ENCODE peak calls at places on chromosomes 16 and 17, in ten cellular contexts. A is ovary; H is lower leg skin; R is sigmoid colon; N is cardiac muscle cell; Y is CD8-positive, alpha-beta memory T cell; U is PC-3; Z is fibroblast of mammary gland; O is CD8-positive, alpha-beta T cell; T is heart right ventricle. K is an unnamed sample.
A peak's percentile ranks its signal among the peaks of the same experiment; 100 is the strongest.

GRCh38 chr16:31880322-31880979 is 6.8 kb downstream of the ZNF267 start:
- DNase-seq in A (no peak), H (no peak), R (no peak), N (peak; percentile 87), Y (peak; percentile 11), U (peak; percentile 52), Z (peak; percentile 80), O (no peak), T (peak; percentile 21), K (no peak)

GRCh38 chr17:75783069-75783783 is 1.4 kb upstream of the UNK start:
- DNase-seq in A (no peak), H (no peak), R (no peak), N (peak; percentile 71), Y (peak; percentile 55), U (peak; percentile 97), Z (peak; percentile 75), O (no peak), T (no peak), K (peak; percentile 56)

GRCh38 chr17:81928497-81929252 is 1.1 kb upstream of the MAFG start:
- DNase-seq in A (peak; percentile 12), H (no peak), R (no peak), N (no peak), Y (no peak), U (peak; percentile 49), Z (no peak), O (no peak), T (no peak), K (no peak)

GRCh38 chr17:31582151-31582907 is 190.9 kb downstream of the RAB11FIP4 start:
- DNase-seq in A (no peak), H (no peak), R (peak; percentile 83), N (peak; percentile 77), Y (no peak), U (no peak), Z (no peak), O (no peak), T (peak; percentile 70), K (no peak)

GRCh38 chr17:74777884-74778490 is 1.8 kb upstream of the NAT9 start:
- DNase-seq in A (no peak), H (no peak), R (no peak), N (peak; percentile 22), Y (no peak), U (no peak), Z (peak; percentile 15), O (no peak), T (no peak), K (no peak)

GRCh38 chr17:10604521-10604920 is 52.6 kb downstream of the MYH3 start:
- DNase-seq in A (no peak), H (no peak), R (no peak), N (no peak), Y (no peak), U (no peak), Z (no peak), O (no peak), T (no peak), K (no peak)

GRCh38 chr17:7015587-7016020 is 3.2 kb downstream of the RNASEK start:
- DNase-seq in A (no peak), H (peak; percentile 21), R (no peak), N (no peak), Y (no peak), U (no peak), Z (no peak), O (no peak), T (no peak), K (no peak)

GRCh38 chr17:20919990-20920812 is 122.6 kb downstream of the USP22 start:
- DNase-seq in A (no peak), H (no peak), R (no peak), N (peak; percentile 24), Y (no peak), U (no peak), Z (no peak), O (no peak), T (no peak), K (no peak)

GRCh38 chr17:48373130-48373844 is 56.7 kb downstream of the SKAP1 start:
- DNase-seq in A (no peak), H (no peak), R (no peak), N (no peak), Y (no peak), U (no peak), Z (no peak), O (no peak), T (no peak), K (no peak)

GRCh38 chr17:43905985-43906852 is 1.1 kb downstream of the MPP2 start:
- DNase-seq in A (peak; percentile 66), H (no peak), R (peak; percentile 95), N (peak; percentile 61), Y (peak; percentile 28), U (no peak), Z (peak; percentile 38), O (peak; percentile 29), T (peak; percentile 83), K (peak; percentile 83)

GRCh38 chr17:82949361-82949760 is 109.5 kb upstream of the ZNF750 start:
- DNase-seq in A (no peak), H (no peak), R (peak; percentile 39), N (no peak), Y (no peak), U (no peak), Z (no peak), O (no peak), T (no peak), K (no peak)

GRCh38 chr16:51062039-51062438 is 89.0 kb downstream of the SALL1 start:
- DNase-seq in A (no peak), H (no peak), R (no peak), N (no peak), Y (no peak), U (no peak), Z (no peak), O (no peak), T (no peak), K (no peak)

GRCh38 chr17:3989156-3989886 is 25.1 kb upstream of the ATP2A3 start:
- DNase-seq in A (no peak), H (no peak), R (no peak), N (no peak), Y (no peak), U (no peak), Z (no peak), O (no peak), T (no peak), K (no peak)

GRCh38 chr17:34254651-34255380 is at the start of gene CCL2:
- DNase-seq in A (peak; percentile 41), H (peak; percentile 83), R (peak; percentile 92), N (peak; percentile 94), Y (no peak), U (no peak), Z (peak; percentile 84), O (no peak), T (peak; percentile 87), K (peak; percentile 88)

GRCh38 chr17:42050360-42051012 is at the start of gene C17orf113:
- DNase-seq in A (peak; percentile 56), H (peak; percentile 22), R (peak; percentile 75), N (peak; percentile 32), Y (peak; percentile 26), U (peak; percentile 24), Z (peak; percentile 6), O (peak; percentile 37), T (peak; percentile 50), K (peak; percentile 20)

GRCh38 chr16:20001856-20002707 is 71.6 kb downstream of the GPR139 start:
- DNase-seq in A (no peak), H (no peak), R (no peak), N (no peak), Y (no peak), U (no peak), Z (no peak), O (no peak), T (no peak), K (no peak)

GRCh38 chr17:75819116-75819515 is 25.1 kb downstream of the UNC13D start:
- DNase-seq in A (no peak), H (no peak), R (no peak), N (no peak), Y (no peak), U (peak; percentile 30), Z (no peak), O (no peak), T (no peak), K (no peak)

GRCh38 chr17:15649861-15650391 is 30.4 kb upstream of the FBXW10B start:
- DNase-seq in A (no peak), H (peak; percentile 64), R (peak; percentile 80), N (peak; percentile 43), Y (no peak), U (peak; percentile 94), Z (peak; percentile 62), O (no peak), T (peak; percentile 50), K (no peak)
- H3K4me3 ChIP-seq in A (no peak overlapping the region), H (no peak overlapping the region), R (no peak overlapping the region), N (no peak overlapping the region), Y (no peak overlapping the region), U (peak overlapping the region; percentile 79), Z (peak overlapping the region; percentile 85), O (no peak overlapping the region), T (peak overlapping the region; percentile 74), K (no peak overlapping the region)

DNA sequence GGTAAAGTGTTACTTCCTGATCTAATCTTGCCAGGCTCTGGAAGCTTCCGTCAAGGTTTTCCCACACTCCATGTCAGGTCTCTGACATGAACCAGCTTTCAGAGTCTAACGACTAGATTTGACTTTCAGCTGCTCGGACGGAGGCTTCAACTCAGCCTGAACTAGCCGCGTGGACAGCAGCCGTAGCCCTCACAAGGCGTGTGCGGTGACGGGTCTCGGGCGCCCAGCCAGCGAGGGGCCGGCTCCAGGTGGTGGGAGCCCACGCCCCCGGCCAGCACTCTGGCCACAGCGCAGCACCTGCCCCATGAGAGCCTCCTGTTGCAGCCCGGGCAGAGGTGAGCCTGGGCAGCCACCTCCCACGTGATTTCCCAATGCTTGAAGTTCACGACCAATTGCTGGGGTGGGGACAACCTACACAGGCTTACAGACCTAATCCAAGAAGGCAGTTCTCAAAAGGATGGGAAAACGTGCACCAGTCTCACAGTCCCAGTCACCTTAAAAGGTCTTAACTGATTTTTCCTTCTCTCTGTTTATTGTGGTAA is 45.5 kb downstream of the TBC1D16 start:
- DNase-seq in A (no peak), H (no peak), R (no peak), N (peak; percentile 22), Y (no peak), U (no peak), Z (no peak), O (no peak), T (no peak), K (no peak)
- H3K4me3 ChIP-seq in A (no peak overlapping the region), H (no peak overlapping the region), R (no peak overlapping the region), N (no peak overlapping the region), Y (no peak overlapping the region), U (no peak overlapping the region), Z (no peak overlapping the region), O (no peak overlapping the region), T (no peak overlapping the region), K (no peak overlapping the region)

GRCh38 chr17:2055494-2056220 is 754 bp downstream of the HIC1 start:
- DNase-seq in A (peak; percentile 67), H (no peak), R (peak; percentile 68), N (peak; percentile 70), Y (no peak), U (no peak), Z (no peak), O (peak; percentile 38), T (no peak), K (no peak)
- H3K4me3 ChIP-seq in A (peak overlapping the region; percentile 41), H (peak overlapping the region; percentile 32), R (peak overlapping the region; percentile 42), N (peak overlapping the region; percentile 39), Y (peak overlapping the region; percentile 64), U (peak overlapping the region; percentile 66), Z (peak overlapping the region; percentile 67), O (peak overlapping the region; percentile 65), T (peak overlapping the region; percentile 83), K (peak overlapping the region; percentile 49)

DNA sequence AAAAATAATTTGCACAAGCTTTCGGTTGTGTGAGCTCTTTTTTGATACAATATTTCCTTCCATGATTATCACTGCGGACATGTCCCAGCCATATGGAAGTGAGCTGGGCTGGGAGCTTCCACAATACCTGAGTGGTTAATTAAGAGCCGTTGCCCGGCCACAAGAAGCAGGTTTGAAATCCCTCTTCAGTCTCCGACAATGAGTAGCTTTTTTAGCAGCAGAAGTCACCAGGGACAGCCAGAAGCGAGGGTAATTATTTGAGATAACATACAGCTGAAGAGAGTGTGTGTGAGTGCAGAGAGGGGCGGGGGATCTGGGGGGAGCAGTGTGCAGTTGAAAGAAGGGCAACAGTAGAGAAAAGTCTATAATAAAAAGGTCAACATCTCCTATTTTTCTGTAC is 220.1 kb upstream of the IRX3 start:
- DNase-seq in A (no peak), H (no peak), R (no peak), N (no peak), Y (no peak), U (no peak), Z (no peak), O (no peak), T (no peak), K (peak; percentile 65)
- H3K4me3 ChIP-seq in A (no peak overlapping the region), H (no peak overlapping the region), R (no peak overlapping the region), N (no peak overlapping the region), Y (no peak overlapping the region), U (no peak overlapping the region), Z (no peak overlapping the region), O (no peak overlapping the region), T (peak overlapping the region; percentile 11), K (no peak overlapping the region)

K was measured in HAP-1.